ENCODE peak calls at places on chromosomes 5 and 9, in six cellular contexts. One of them, this sample, is unnamed.

GRCh38 chr9:928363-929042 is 48.0 kb upstream of the DMRT3 start:
- DNase-seq in GM23338: peak; percentile 90
- DNase-seq in fibroblast of pulmonary artery: peak; percentile 1
- DNase-seq in OCI-LY7: peak; percentile 36
- DNase-seq in K562: peak; percentile 14
- DNase-seq in neural crest cell: no peak
- DNase-seq in this sample: peak; percentile 14

GRCh38 chr5:9947231-9947693 is 302.4 kb downstream of the ATPSCKMT start:
- DNase-seq in OCI-LY7: no peak
- DNase-seq in K562: no peak
- DNase-seq in GM23338: no peak
- DNase-seq in fibroblast of pulmonary artery: peak; percentile 83
- DNase-seq in neural crest cell: no peak
- DNase-seq in this sample: no peak

GRCh38 chr5:73311291-73312110 is 137.1 kb downstream of the FOXD1 start:
- DNase-seq in GM23338: peak; percentile 62
- DNase-seq in neural crest cell: no peak
- DNase-seq in K562: no peak
- DNase-seq in fibroblast of pulmonary artery: peak; percentile 78
- DNase-seq in OCI-LY7: no peak
- DNase-seq in this sample: no peak

GRCh38 chr9:37575921-37576721 is at the start of gene FBXO10:
- DNase-seq in K562: peak; percentile 33
- DNase-seq in neural crest cell: peak; percentile 79
- DNase-seq in OCI-LY7: peak; percentile 73
- DNase-seq in GM23338: peak; percentile 90
- DNase-seq in fibroblast of pulmonary artery: peak; percentile 70
- DNase-seq in this sample: peak; percentile 53

GRCh38 chr9:32069969-32070368 is 314.5 kb upstream of the ACO1 start:
- DNase-seq in OCI-LY7: no peak
- DNase-seq in GM23338: no peak
- DNase-seq in K562: no peak
- DNase-seq in fibroblast of pulmonary artery: no peak
- DNase-seq in neural crest cell: no peak
- DNase-seq in this sample: no peak

GRCh38 chr5:10896016-10896415 is 135.0 kb upstream of the DAP start:
- DNase-seq in neural crest cell: no peak
- DNase-seq in K562: no peak
- DNase-seq in GM23338: no peak
- DNase-seq in OCI-LY7: no peak
- DNase-seq in fibroblast of pulmonary artery: no peak
- DNase-seq in this sample: no peak

GRCh38 chr5:149367249-149367971 is 9.6 kb downstream of the PCYOX1L start:
- DNase-seq in fibroblast of pulmonary artery: peak; percentile 79
- DNase-seq in neural crest cell: peak; percentile 77
- DNase-seq in OCI-LY7: peak; percentile 69
- DNase-seq in GM23338: peak; percentile 96
- DNase-seq in K562: peak; percentile 74
- DNase-seq in this sample: peak; percentile 73

GRCh38 chr5:60842859-60843692 is 993 bp downstream of the ELOVL7 start:
- DNase-seq in K562: no peak
- DNase-seq in OCI-LY7: no peak
- DNase-seq in GM23338: peak; percentile 73
- DNase-seq in fibroblast of pulmonary artery: no peak
- DNase-seq in neural crest cell: peak; percentile 1
- DNase-seq in this sample: peak; percentile 14

GRCh38 chr5:1523793-1524480 is at the start of gene LPCAT1:
- DNase-seq in K562: peak; percentile 97
- DNase-seq in neural crest cell: peak; percentile 71
- DNase-seq in OCI-LY7: peak; percentile 83
- DNase-seq in fibroblast of pulmonary artery: peak; percentile 72
- DNase-seq in GM23338: peak; percentile 86
- DNase-seq in this sample: peak; percentile 78

GRCh38 chr9:3441197-3441816 is 84.5 kb downstream of the RFX3 start:
- DNase-seq in GM23338: peak; percentile 68
- DNase-seq in OCI-LY7: peak; percentile 74
- DNase-seq in neural crest cell: peak; percentile 9
- DNase-seq in K562: peak; percentile 6
- DNase-seq in fibroblast of pulmonary artery: peak; percentile 87
- DNase-seq in this sample: peak; percentile 73
- TF ChIP-seq CTCF in GM23338: peak; percentile 83
- TF ChIP-seq CTCF in OCI-LY7: peak; percentile 90
- TF ChIP-seq CTCF in neural crest cell: peak; percentile 73
- TF ChIP-seq CTCF in K562: peak; percentile 53
- TF ChIP-seq CTCF in fibroblast of pulmonary artery: peak; percentile 83
- TF ChIP-seq CTCF in this sample: peak; percentile 71

GRCh38 chr5:14272548-14273205 is 129.5 kb downstream of the TRIO start:
- DNase-seq in fibroblast of pulmonary artery: no peak
- DNase-seq in K562: no peak
- DNase-seq in neural crest cell: no peak
- DNase-seq in OCI-LY7: no peak
- DNase-seq in GM23338: no peak
- DNase-seq in this sample: no peak

GRCh38 chr5:14273207-14273767 is 130.1 kb downstream of the TRIO start:
- DNase-seq in GM23338: no peak
- DNase-seq in fibroblast of pulmonary artery: no peak
- DNase-seq in OCI-LY7: no peak
- DNase-seq in neural crest cell: no peak
- DNase-seq in K562: no peak
- DNase-seq in this sample: no peak

GRCh38 chr5:14280294-14280854 is 137.2 kb downstream of the TRIO start:
- DNase-seq in fibroblast of pulmonary artery: no peak
- DNase-seq in neural crest cell: no peak
- DNase-seq in K562: no peak
- DNase-seq in GM23338: no peak
- DNase-seq in OCI-LY7: no peak
- DNase-seq in this sample: no peak

GRCh38 chr5:14281746-14282181 is 138.6 kb downstream of the TRIO start:
- DNase-seq in fibroblast of pulmonary artery: no peak
- DNase-seq in OCI-LY7: no peak
- DNase-seq in neural crest cell: no peak
- DNase-seq in K562: peak; percentile 25
- DNase-seq in GM23338: no peak
- DNase-seq in this sample: peak; percentile 28

DNA sequence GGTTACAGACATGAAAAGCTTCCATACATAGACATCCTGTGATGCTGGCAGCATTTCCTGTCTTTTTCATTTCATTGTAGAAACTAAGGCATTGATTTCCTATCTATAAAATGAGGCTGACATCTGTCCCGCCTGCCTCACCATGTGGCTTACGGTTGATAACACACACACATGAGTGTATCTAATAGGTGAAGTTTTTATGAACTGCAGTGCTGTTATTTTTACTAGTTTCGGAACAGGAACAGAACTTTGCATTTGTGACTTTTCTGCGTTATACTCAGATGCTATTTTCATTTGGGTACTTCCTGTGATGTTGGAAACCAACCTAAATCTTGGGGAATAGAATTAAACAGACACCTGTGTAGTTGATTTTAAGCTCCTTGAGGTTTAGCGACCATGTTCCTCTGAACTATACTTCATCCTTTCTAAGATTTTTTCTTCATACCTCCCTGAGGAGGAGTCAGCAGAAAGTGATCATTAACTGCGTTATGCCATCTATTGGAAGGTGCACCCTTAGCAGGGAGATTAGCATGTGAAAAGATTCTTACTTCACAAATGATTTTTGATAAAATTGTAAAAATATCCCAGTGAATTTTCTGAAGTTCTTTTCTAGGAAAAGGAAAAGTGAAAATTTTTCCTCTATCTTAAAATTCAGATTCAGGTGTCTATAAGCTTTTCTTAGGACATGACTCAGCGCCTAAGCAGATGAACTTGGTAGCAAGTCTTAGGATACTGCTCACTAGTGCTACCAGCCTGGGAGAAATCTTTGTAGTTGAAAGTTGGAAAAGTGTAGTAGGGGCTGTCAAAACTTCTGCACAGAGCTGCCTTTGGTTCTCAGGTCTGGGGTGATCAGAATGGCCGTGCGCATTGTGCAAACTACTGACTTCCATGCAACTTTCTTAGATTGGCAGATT is 134.5 kb downstream of the TRIO start:
- DNase-seq in neural crest cell: no peak
- DNase-seq in fibroblast of pulmonary artery: no peak
- DNase-seq in GM23338: no peak
- DNase-seq in K562: no peak
- DNase-seq in OCI-LY7: peak; percentile 27
- DNase-seq in this sample: no peak
- TF ChIP-seq CTCF in neural crest cell: no peak
- TF ChIP-seq CTCF in fibroblast of pulmonary artery: no peak
- TF ChIP-seq CTCF in GM23338: no peak
- TF ChIP-seq CTCF in K562: no peak
- TF ChIP-seq CTCF in OCI-LY7: peak; percentile 39
- TF ChIP-seq CTCF in this sample: no peak

GRCh38 chr9:89001917-89002540 is 10.8 kb downstream of the S1PR3 start:
- DNase-seq in K562: no peak
- DNase-seq in fibroblast of pulmonary artery: no peak
- DNase-seq in neural crest cell: no peak
- DNase-seq in GM23338: no peak
- DNase-seq in OCI-LY7: no peak
- DNase-seq in this sample: no peak
- TF ChIP-seq CTCF in K562: no peak
- TF ChIP-seq CTCF in fibroblast of pulmonary artery: no peak
- TF ChIP-seq CTCF in neural crest cell: no peak
- TF ChIP-seq CTCF in GM23338: no peak
- TF ChIP-seq CTCF in OCI-LY7: no peak
- TF ChIP-seq CTCF in this sample: no peak

GRCh38 chr5:80654391-80655230 is at the start of the genes DHFR and MSH3:
- DNase-seq in fibroblast of pulmonary artery: peak; percentile 90
- DNase-seq in GM23338: peak; percentile 96
- DNase-seq in neural crest cell: peak; percentile 84
- DNase-seq in OCI-LY7: peak; percentile 97
- DNase-seq in K562: peak; percentile 96
- DNase-seq in this sample: peak; percentile 95
- TF ChIP-seq CTCF in fibroblast of pulmonary artery: no peak
- TF ChIP-seq CTCF in GM23338: peak; percentile 17
- TF ChIP-seq CTCF in neural crest cell: peak; percentile 25
- TF ChIP-seq CTCF in OCI-LY7: peak; percentile 52
- TF ChIP-seq CTCF in K562: no peak
- TF ChIP-seq CTCF in this sample: no peak

DNA sequence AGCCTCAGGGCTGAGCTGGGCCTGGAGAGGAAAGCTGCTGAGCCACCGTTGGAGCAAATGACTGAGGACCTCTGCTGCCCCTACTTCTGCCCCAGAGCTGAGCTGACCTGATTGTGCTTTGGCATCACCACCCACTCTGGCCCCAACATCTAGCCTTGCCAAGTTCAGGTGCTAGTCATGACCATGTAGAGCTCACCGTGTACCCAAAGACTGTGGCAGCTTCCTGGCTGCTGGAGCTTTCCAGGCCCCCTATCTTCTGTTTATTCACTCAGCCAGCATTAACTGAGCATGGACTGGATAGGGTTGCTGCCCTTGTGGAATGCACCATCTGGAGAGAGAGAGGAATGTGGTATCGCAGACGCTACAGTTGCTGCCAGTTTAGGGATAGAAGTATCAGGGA is 49.1 kb downstream of the JADE2 start:
- DNase-seq in GM23338: no peak
- DNase-seq in K562: no peak
- DNase-seq in fibroblast of pulmonary artery: no peak
- DNase-seq in OCI-LY7: no peak
- DNase-seq in neural crest cell: no peak
- DNase-seq in this sample: no peak
- TF ChIP-seq CTCF in GM23338: no peak
- TF ChIP-seq CTCF in K562: no peak
- TF ChIP-seq CTCF in fibroblast of pulmonary artery: no peak
- TF ChIP-seq CTCF in OCI-LY7: no peak
- TF ChIP-seq CTCF in neural crest cell: no peak
- TF ChIP-seq CTCF in this sample: no peak

GRCh38 chr5:120895659-120896058 is 431.6 kb downstream of the PRR16 start:
- DNase-seq in fibroblast of pulmonary artery: no peak
- DNase-seq in neural crest cell: no peak
- DNase-seq in OCI-LY7: no peak
- DNase-seq in GM23338: no peak
- DNase-seq in K562: no peak
- DNase-seq in this sample: no peak

GRCh38 chr5:120901199-120901598 is 437.1 kb downstream of the PRR16 start:
- DNase-seq in fibroblast of pulmonary artery: no peak
- DNase-seq in K562: no peak
- DNase-seq in GM23338: no peak
- DNase-seq in OCI-LY7: no peak
- DNase-seq in neural crest cell: no peak
- DNase-seq in this sample: no peak
- TF ChIP-seq CTCF in fibroblast of pulmonary artery: no peak
- TF ChIP-seq CTCF in K562: no peak
- TF ChIP-seq CTCF in GM23338: no peak
- TF ChIP-seq CTCF in OCI-LY7: no peak
- TF ChIP-seq CTCF in neural crest cell: no peak
- TF ChIP-seq CTCF in this sample: no peak

GRCh38 chr9:79940919-79941318 is 369.2 kb downstream of the TLE4 start:
- DNase-seq in fibroblast of pulmonary artery: no peak
- DNase-seq in OCI-LY7: no peak
- DNase-seq in K562: no peak
- DNase-seq in GM23338: no peak
- DNase-seq in neural crest cell: no peak
- DNase-seq in this sample: no peak

GRCh38 chr9:79939819-79940218 is 368.1 kb downstream of the TLE4 start:
- DNase-seq in K562: no peak
- DNase-seq in GM23338: no peak
- DNase-seq in OCI-LY7: no peak
- DNase-seq in fibroblast of pulmonary artery: no peak
- DNase-seq in neural crest cell: no peak
- DNase-seq in this sample: no peak

GRCh38 chr9:79946718-79947117 is 375.0 kb downstream of the TLE4 start:
- DNase-seq in K562: no peak
- DNase-seq in neural crest cell: no peak
- DNase-seq in fibroblast of pulmonary artery: peak; percentile 13
- DNase-seq in GM23338: no peak
- DNase-seq in OCI-LY7: no peak
- DNase-seq in this sample: no peak

GRCh38 chr9:79945495-79945894 is 373.7 kb downstream of the TLE4 start:
- DNase-seq in fibroblast of pulmonary artery: no peak
- DNase-seq in K562: no peak
- DNase-seq in neural crest cell: no peak
- DNase-seq in GM23338: no peak
- DNase-seq in OCI-LY7: no peak
- DNase-seq in this sample: no peak

GRCh38 chr9:79944991-79945390 is 373.2 kb downstream of the TLE4 start:
- DNase-seq in fibroblast of pulmonary artery: no peak
- DNase-seq in K562: no peak
- DNase-seq in OCI-LY7: no peak
- DNase-seq in GM23338: no peak
- DNase-seq in neural crest cell: no peak
- DNase-seq in this sample: no peak
- TF ChIP-seq CTCF in fibroblast of pulmonary artery: no peak
- TF ChIP-seq CTCF in K562: no peak
- TF ChIP-seq CTCF in OCI-LY7: no peak
- TF ChIP-seq CTCF in GM23338: no peak
- TF ChIP-seq CTCF in neural crest cell: no peak
- TF ChIP-seq CTCF in this sample: no peak